ENCODE peak calls at places on chromosomes 7 and 10, in ten cellular contexts. U is heart right ventricle, I is H7, Y is M059J, L is activated T-helper 1 cell treated with Interleukin-2 at 50 U/mL for 16 hours, D is COR-L47, F is caudate nucleus, G is MG63, S is spleen, Z is anterior cingulate cortex. E is an unnamed sample.

GRCh38 chr10:44902838-44903545 is 8.1 kb upstream of the TMEM72 start:
- DNase-seq in U (no peak), I (no peak), Y (peak), L (no peak), D (no peak), F (no peak), G (no peak), S (no peak), Z (no peak), E (no peak)

GRCh38 chr7:55778631-55779030 is 83.9 kb downstream of the SEPTIN14 start:
- DNase-seq in U (no peak), I (no peak), Y (no peak), L (no peak), D (no peak), F (no peak), G (no peak), S (no peak), Z (no peak), E (no peak)

GRCh38 chr10:3166496-3167290 is 5.9 kb downstream of the PITRM1 start:
- DNase-seq in U (no peak), I (no peak), Y (no peak), L (no peak), D (no peak), F (no peak), G (no peak), S (no peak), Z (no peak), E (no peak)

GRCh38 chr7:22387583-22387982 is 30.6 kb upstream of the RAPGEF5 start:
- DNase-seq in U (peak), I (no peak), Y (peak), L (no peak), D (no peak), F (peak), G (peak), S (no peak), Z (no peak), E (no peak)

GRCh38 chr10:130194194-130194990 is 58.2 kb downstream of the GLRX3 start:
- DNase-seq in U (no peak), I (peak), Y (no peak), L (no peak), D (no peak), F (no peak), G (no peak), S (peak), Z (no peak), E (no peak)

GRCh38 chr10:116207690-116208089 is 65.3 kb downstream of the GFRA1 start:
- DNase-seq in U (no peak), I (no peak), Y (no peak), L (no peak), D (no peak), F (no peak), G (no peak), S (no peak), Z (no peak), E (no peak)

GRCh38 chr10:106661767-106662140 is 502.8 kb downstream of the SORCS1 start:
- DNase-seq in U (no peak), I (no peak), Y (no peak), L (no peak), D (no peak), F (no peak), G (no peak), S (no peak), Z (no peak), E (no peak)

GRCh38 chr7:154953006-154953684 is 49.8 kb downstream of the PAXIP1 start:
- DNase-seq in U (peak), I (peak), Y (peak), L (peak), D (no peak), F (no peak), G (peak), S (peak), Z (no peak), E (no peak)

GRCh38 chr7:93914581-93915066 is 6.9 kb upstream of the GNG11 start:
- DNase-seq in U (no peak), I (no peak), Y (peak), L (no peak), D (no peak), F (no peak), G (no peak), S (no peak), Z (no peak), E (no peak)

GRCh38 chr10:61952028-61952638 is 50.6 kb downstream of the ARID5B start:
- DNase-seq in U (no peak), I (no peak), Y (no peak), L (no peak), D (no peak), F (no peak), G (no peak), S (no peak), Z (no peak), E (no peak)

GRCh38 chr7:154767821-154768415 is 235.0 kb downstream of the PAXIP1 start:
- DNase-seq in U (no peak), I (no peak), Y (peak), L (no peak), D (peak), F (no peak), G (no peak), S (no peak), Z (no peak), E (no peak)